ENCODE peak calls at places on chromosomes 1 and 21, in eight cellular contexts. B, Q, A, F, V, P, U and J are unnamed samples. For H3K27me3, the result is how much of the 10 kb centered on the place peaks cover.

GRCh38 chr21:37073417-37074194 is 552 bp downstream of the TTC3 start:
- DNase-seq in F (peak), P (peak), V (peak), U (peak), A (peak), B (peak), Q (peak), J (no peak)

GRCh38 chr1:186806477-186806876 is 22.3 kb upstream of the PLA2G4A start:
- DNase-seq in V (no peak), P (no peak), Q (no peak), B (no peak), F (no peak), A (peak), U (no peak), J (no peak)

GRCh38 chr1:245067257-245067656 is 87.5 kb upstream of the KIF26B start:
- DNase-seq in P (no peak), Q (no peak), U (no peak), F (no peak), V (no peak), A (no peak), B (no peak), J (no peak)

GRCh38 chr1:146029097-146029496 is 7.6 kb upstream of the HJV start:
- DNase-seq in U (no peak), B (no peak), Q (no peak), V (no peak), F (no peak), A (no peak), P (no peak), J (no peak)

GRCh38 chr1:19086176-19086875 is 123.7 kb downstream of the UBR4 start:
- DNase-seq in P (no peak), V (peak), B (no peak), A (peak), U (no peak), F (peak), Q (no peak), J (no peak)

GRCh38 chr1:203311368-203312301 is 6.3 kb downstream of the BTG2 start:
- DNase-seq in A (no peak), F (no peak), Q (no peak), P (no peak), B (no peak), U (no peak), V (no peak), J (no peak)

GRCh38 chr1:182059936-182060335 is 1.6 kb downstream of the ZNF648 start:
- DNase-seq in A (no peak), F (no peak), B (no peak), U (no peak), V (no peak), Q (peak), P (no peak), J (no peak)

GRCh38 chr21:43645414-43645891 is 13.8 kb downstream of the HSF2BP start:
- DNase-seq in Q (no peak), U (no peak), P (no peak), B (no peak), F (peak), A (peak), V (peak), J (peak)

GRCh38 chr1:246001142-246001812 is 505.8 kb downstream of the SMYD3 start:
- DNase-seq in V (no peak), F (no peak), A (no peak), Q (no peak), B (no peak), P (no peak), U (no peak), J (no peak)

GRCh38 chr1:211371406-211372105 is 44.9 kb downstream of the TRAF5 start:
- DNase-seq in P (no peak), U (no peak), A (no peak), Q (no peak), F (no peak), V (no peak), B (no peak), J (no peak)

GRCh38 chr1:62436039-62436465 is 797 bp upstream of the USP1 start:
- DNase-seq in P (peak), U (peak), V (peak), A (peak), B (peak), F (no peak), Q (peak), J (no peak)

GRCh38 chr1:99634971-99635624 is 10.8 kb upstream of the PALMD start:
- DNase-seq in Q (no peak), V (no peak), F (no peak), B (no peak), P (no peak), U (no peak), A (no peak), J (no peak)

GRCh38 chr1:12085643-12086260 is 22.6 kb downstream of the TNFRSF8 start:
- DNase-seq in A (no peak), P (no peak), U (no peak), V (no peak), B (no peak), Q (no peak), F (no peak), J (no peak)

GRCh38 chr1:46508760-46509159 is 19.1 kb downstream of the DMBX1 start:
- DNase-seq in F (no peak), P (peak), V (no peak), B (peak), U (no peak), A (no peak), Q (no peak), J (no peak)

GRCh38 chr1:225424562-225425210 is 3.2 kb downstream of the LBR start:
- DNase-seq in B (no peak), Q (no peak), U (no peak), V (no peak), P (no peak), A (no peak), F (no peak), J (peak)

GRCh38 chr1:225834417-225835329 is 24.7 kb downstream of the EPHX1 start:
- DNase-seq in F (peak), P (no peak), Q (no peak), U (no peak), B (no peak), V (peak), A (peak), J (no peak)

GRCh38 chr1:41673355-41673754 is 188.9 kb upstream of the EDN2 start:
- DNase-seq in F (no peak), V (no peak), U (peak), A (no peak), B (no peak), Q (no peak), P (no peak), J (no peak)

GRCh38 chr1:33332357-33332789 is 11.5 kb upstream of the A3GALT2 start:
- DNase-seq in F (no peak), V (no peak), P (no peak), Q (no peak), A (no peak), B (no peak), U (no peak), J (no peak)

GRCh38 chr1:204651843-204652421 is 33.6 kb downstream of the LRRN2 start:
- DNase-seq in B (no peak), A (no peak), P (no peak), U (no peak), F (no peak), V (no peak), Q (no peak), J (no peak)

GRCh38 chr1:24870551-24871195 is 59.4 kb downstream of the RUNX3 start:
- DNase-seq in U (no peak), B (no peak), Q (no peak), A (no peak), P (no peak), V (no peak), F (no peak), J (no peak)

GRCh38 chr21:34840693-34841092 is 171.9 kb downstream of the CLIC6 start:
- DNase-seq in U (no peak), Q (no peak), P (no peak), A (no peak), V (no peak), B (no peak), F (no peak), J (no peak)
- H3K27me3 ChIP-seq in U (under half), Q (under half), P (under half), A (under half), V (under half), B (under half), F (under half), J (under half)

GRCh38 chr1:61081135-61081636 is 1.2 kb upstream of the NFIA start:
- DNase-seq in B (no peak), A (no peak), P (no peak), U (no peak), V (no peak), Q (no peak), F (no peak), J (peak)
- H3K27me3 ChIP-seq in B (under half), A (under half), P (under half), U (under half), V (under half), Q (under half), F (under half), J (under half)

DNA sequence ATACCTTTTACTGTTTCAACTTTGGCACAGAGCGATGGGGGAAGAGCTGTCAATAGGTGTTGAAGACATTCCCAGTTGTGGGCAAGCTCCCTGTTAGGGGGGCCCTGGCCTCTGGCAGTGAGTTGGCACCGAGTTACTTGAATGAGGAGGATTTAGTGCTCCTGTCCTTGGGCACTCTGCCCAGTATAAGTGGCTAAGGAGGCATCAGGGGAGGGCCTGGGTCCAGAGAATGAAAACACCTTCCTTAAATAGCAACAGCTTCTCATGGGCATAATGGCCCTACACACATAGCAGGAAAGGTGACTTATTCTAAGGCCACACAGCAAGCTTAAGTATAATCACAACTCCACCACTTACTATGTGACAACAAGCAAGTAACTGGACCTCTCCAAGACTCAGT is 664.4 kb downstream of the PTPRU start:
- DNase-seq in V (no peak), U (no peak), Q (no peak), A (no peak), F (peak), B (no peak), P (no peak), J (no peak)
- H3K27me3 ChIP-seq in V (under half), U (under half), Q (under half), A (under half), F (under half), B (under half), P (half or more), J (under half)

GRCh38 chr1:100952104-100952745 is 56.3 kb downstream of the SLC30A7 start:
- DNase-seq in A (no peak), Q (no peak), P (no peak), F (no peak), B (no peak), V (no peak), U (no peak), J (no peak)
- H3K27me3 ChIP-seq in A (under half), Q (under half), P (under half), F (under half), B (under half), V (under half), U (under half), J (under half)

DNA sequence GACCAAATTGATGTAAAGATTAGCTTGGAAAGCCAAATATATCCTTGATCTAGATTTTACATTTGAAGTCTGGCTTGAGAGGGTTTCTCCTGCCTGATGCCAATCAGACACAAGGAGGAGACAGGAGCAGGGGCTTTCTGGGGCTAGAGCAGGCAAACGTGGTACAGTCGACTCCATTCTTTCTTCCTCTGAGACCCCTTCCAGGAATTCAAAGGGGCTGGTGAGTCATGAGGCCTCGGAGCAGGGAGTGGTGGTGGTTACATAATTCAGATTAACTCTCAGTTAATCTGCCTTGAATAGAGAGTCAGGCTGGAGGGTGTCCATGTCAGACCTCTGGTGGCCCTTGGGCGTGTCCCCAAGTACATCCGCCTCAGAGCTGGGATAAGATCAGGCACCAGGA is 4.8 kb downstream of the AJAP1 start:
- DNase-seq in P (no peak), A (no peak), U (no peak), F (no peak), Q (no peak), V (no peak), B (no peak), J (no peak)
- H3K27me3 ChIP-seq in P (half or more), A (under half), U (under half), F (half or more), Q (under half), V (under half), B (half or more), J (under half)

GRCh38 chr21:45489480-45489982 is 52.7 kb downstream of the SLC19A1 start:
- DNase-seq in F (no peak), U (no peak), P (no peak), V (no peak), B (no peak), Q (no peak), A (no peak), J (no peak)
- H3K27me3 ChIP-seq in F (under half), U (under half), P (under half), V (under half), B (under half), Q (under half), A (under half), J (under half)